ENCODE peak calls at places on chromosomes 1 and 21, in four cellular contexts. D is H1, M is HepG2, H is GM12878. Y is an unnamed sample.

GRCh38 chr1:29903767-29904166 is 667.4 kb downstream of the PTPRU start:
- DNase-seq in D (no peak), M (no peak), H (no peak), Y (no peak)

GRCh38 chr1:179968994-179969919 is 14.6 kb downstream of the CEP350 start:
- DNase-seq in D (no peak), M (no peak), H (no peak), Y (no peak)

GRCh38 chr1:89901957-89902669 is 81.3 kb downstream of the LRRC8D start:
- DNase-seq in D (no peak), M (peak; percentile 84), H (no peak), Y (no peak)

GRCh38 chr1:224300346-224300745 is 29.6 kb downstream of the NVL start:
- DNase-seq in D (no peak), M (no peak), H (no peak), Y (no peak)

GRCh38 chr1:78911956-78912880 is 94.3 kb downstream of the ADGRL4 start:
- DNase-seq in D (no peak), M (no peak), H (no peak), Y (no peak)

GRCh38 chr1:9653783-9654517 is 2.4 kb downstream of the PIK3CD start:
- DNase-seq in D (no peak), M (no peak), H (no peak), Y (no peak)

GRCh38 chr1:7539772-7540175 is 231.3 kb upstream of the VAMP3 start:
- DNase-seq in D (peak; percentile 90), M (no peak), H (no peak), Y (peak; percentile 54)

GRCh38 chr1:108033486-108034081 is 68.6 kb upstream of the VAV3 start:
- DNase-seq in D (no peak), M (peak; percentile 28), H (no peak), Y (no peak)

GRCh38 chr1:52727114-52727586 is 897 bp downstream of the ZYG11B start:
- DNase-seq in D (no peak), M (no peak), H (no peak), Y (no peak)

GRCh38 chr21:32611471-32611997 is 643 bp downstream of the CFAP298 start:
- DNase-seq in D (no peak), M (no peak), H (no peak), Y (no peak)

GRCh38 chr1:34611571-34611970 is 143.3 kb upstream of the GJB5 start:
- DNase-seq in D (no peak), M (no peak), H (no peak), Y (no peak)

GRCh38 chr1:225207791-225208190 is 220.0 kb downstream of the LBR start:
- DNase-seq in D (no peak), M (no peak), H (no peak), Y (no peak)

GRCh38 chr1:68481041-68481440 is 15.8 kb downstream of the DEPDC1 start:
- DNase-seq in D (no peak), M (no peak), H (no peak), Y (no peak)

GRCh38 chr21:38299651-38300050 is 42.9 kb downstream of the KCNJ15 start:
- DNase-seq in D (no peak), M (no peak), H (no peak), Y (no peak)

GRCh38 chr1:42682739-42683529 is 716 bp downstream of the YBX1 start:
- DNase-seq in D (peak; percentile 55), M (peak; percentile 31), H (no peak), Y (no peak)

DNA sequence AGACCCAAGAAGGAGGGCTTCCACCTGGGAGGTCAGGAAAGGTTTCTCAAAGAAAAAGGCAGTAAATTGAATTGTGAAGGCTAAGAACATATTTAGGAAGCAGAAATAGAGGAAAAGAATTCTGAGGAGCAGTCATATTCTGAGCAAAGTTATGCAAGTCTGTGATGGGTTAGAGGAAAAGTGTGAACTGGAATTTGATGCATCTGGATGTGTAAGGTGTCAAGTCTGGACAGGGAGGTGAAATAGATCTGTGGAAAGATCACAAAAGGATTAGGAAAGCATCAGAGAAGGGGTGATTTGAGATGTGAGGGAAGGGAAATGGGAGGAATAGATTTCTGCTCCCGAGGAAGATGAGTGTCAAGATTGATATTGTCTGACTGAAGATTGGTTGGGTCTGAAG is 18.1 kb upstream of the PRDM2 start:
- DNase-seq in D (no peak), M (no peak), H (no peak), Y (no peak)
- H3K4me3 ChIP-seq in D (no peak overlapping the region), M (no peak overlapping the region), H (no peak overlapping the region), Y (no peak overlapping the region)

DNA sequence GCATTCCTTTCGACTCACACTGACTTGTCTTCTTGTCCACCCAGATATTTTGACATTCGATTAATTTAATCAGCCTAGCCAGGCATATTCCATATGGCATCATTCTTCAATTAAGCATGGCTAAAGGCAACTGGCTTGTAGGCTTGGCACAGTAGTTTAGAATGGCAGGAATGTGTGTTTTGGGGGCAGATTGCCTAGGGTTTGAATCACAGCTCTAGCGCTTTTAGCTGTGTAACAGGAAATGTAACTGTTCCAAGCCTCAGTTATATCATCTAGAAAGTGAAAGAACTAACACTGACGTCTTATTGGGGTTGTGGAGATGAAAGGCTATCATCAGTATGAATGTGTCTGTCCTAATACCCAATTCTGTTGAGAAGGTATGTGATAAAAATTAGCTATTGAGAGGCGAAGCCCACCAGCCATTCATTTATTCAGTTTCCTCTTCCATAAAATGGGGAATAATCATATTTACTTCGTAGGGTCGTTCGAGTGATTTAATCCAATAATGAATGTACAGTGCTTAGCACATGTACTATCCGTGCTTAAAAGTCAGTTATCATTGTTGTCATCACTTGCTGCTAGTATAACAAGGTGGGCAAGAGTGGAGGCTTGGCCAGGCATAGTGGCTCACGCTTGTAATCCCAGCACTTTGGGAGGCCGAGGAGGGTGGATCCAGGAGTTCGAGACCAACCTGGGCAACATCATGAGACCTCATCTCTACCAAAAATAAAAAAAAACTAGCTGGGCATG is 41.6 kb upstream of the GRHL3 start:
- DNase-seq in D (no peak), M (no peak), H (peak; percentile 15), Y (no peak)
- TF ChIP-seq SUZ12 in D (no peak), M (no peak), H (no peak), Y (no peak)

GRCh38 chr1:37596182-37596667 is 488 bp upstream of the GNL2 start:
- DNase-seq in D (no peak), M (no peak), H (no peak), Y (no peak)
- H3K4me3 ChIP-seq in D (no peak overlapping the region), M (peak overlapping the region; percentile 20), H (peak overlapping the region; percentile 77), Y (peak overlapping the region; percentile 16)

GRCh38 chr1:6116137-6116536 is 64.0 kb downstream of the CHD5 start:
- DNase-seq in D (no peak), M (no peak), H (no peak), Y (no peak)

GRCh38 chr1:6117064-6117463 is 63.1 kb downstream of the CHD5 start:
- DNase-seq in D (no peak), M (no peak), H (no peak), Y (no peak)

GRCh38 chr1:6121651-6122370 is 58.3 kb downstream of the CHD5 start:
- DNase-seq in D (no peak), M (no peak), H (no peak), Y (no peak)

GRCh38 chr1:6121021-6121421 is 59.1 kb downstream of the CHD5 start:
- DNase-seq in D (no peak), M (no peak), H (no peak), Y (no peak)

DNA sequence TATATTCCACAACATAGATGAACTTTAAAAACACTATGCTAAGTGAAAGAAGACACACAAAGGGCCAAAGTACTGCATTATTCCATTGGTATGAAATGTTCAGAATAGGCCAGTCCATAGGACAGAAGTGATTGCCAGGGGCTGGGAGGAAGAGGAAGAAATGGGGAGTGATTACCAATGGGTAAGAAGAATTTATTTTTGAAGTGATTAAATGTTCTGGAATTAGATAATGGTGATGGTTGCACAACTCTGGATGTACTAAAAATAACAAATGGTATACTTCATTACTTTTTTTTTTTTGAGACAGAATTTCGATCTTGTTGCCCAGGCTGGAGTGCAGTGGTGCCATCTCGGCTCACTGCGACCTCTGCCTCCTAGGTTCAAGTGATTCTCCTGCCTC is 61.7 kb downstream of the CHD5 start:
- DNase-seq in D (no peak), M (no peak), H (no peak), Y (no peak)
- TF ChIP-seq SUZ12 in D (no peak), M (no peak), H (no peak), Y (no peak)

GRCh38 chr1:183281039-183281438 is 95.0 kb downstream of the LAMC2 start:
- DNase-seq in D (no peak), M (no peak), H (no peak), Y (no peak)
- H3K4me3 ChIP-seq in D (no peak overlapping the region), M (no peak overlapping the region), H (no peak overlapping the region), Y (no peak overlapping the region)

DNA sequence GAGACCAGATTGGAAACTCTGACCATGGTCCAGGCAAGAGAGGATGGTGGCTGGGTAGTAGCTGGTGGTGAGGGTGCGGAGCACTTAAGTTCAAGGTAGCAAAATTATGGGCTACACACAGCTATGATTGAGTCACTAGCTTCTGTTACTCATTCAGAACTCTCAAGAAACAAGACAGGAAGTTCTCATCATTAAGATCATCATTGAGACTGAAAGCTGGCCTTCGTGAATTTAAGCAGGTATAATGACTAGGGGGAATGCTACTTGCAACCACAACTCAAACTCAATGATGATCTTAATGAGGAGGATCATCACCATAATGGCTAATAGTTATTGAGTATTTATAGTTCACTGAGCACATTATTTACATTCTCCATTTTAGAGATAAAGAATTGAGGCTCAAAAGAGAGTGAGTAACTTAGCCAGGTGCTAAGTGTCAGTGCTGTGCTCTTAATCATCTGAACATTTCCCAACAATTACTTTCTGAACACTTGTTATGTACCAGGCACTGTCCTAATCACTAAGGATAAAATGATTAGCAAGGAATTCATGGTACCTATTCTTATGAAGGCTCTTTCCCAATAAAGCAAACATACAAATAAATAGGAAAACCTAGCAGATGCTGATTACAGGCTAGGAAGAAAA is 286.3 kb upstream of the C1orf105 start:
- DNase-seq in D (no peak), M (no peak), H (peak; percentile 54), Y (no peak)
- TF ChIP-seq SUZ12 in D (no peak), M (no peak), H (no peak), Y (no peak)

GRCh38 chr1:240784776-240785175 is 172.8 kb upstream of the GREM2 start:
- DNase-seq in D (no peak), M (no peak), H (no peak), Y (no peak)
- H3K4me3 ChIP-seq in D (no peak overlapping the region), M (no peak overlapping the region), H (no peak overlapping the region), Y (no peak overlapping the region)

GRCh38 chr21:41631564-41632461 is 123.9 kb upstream of the TMPRSS2 start:
- DNase-seq in D (no peak), M (no peak), H (no peak), Y (no peak)
- TF ChIP-seq SUZ12 in D (no peak), M (no peak), H (no peak), Y (no peak)

GRCh38 chr1:33433509-33434362 is 2.8 kb upstream of the PHC2 start:
- DNase-seq in D (no peak), M (peak; percentile 75), H (no peak), Y (no peak)

GRCh38 chr1:33435096-33435820 is 4.4 kb upstream of the PHC2 start:
- DNase-seq in D (no peak), M (no peak), H (no peak), Y (no peak)

GRCh38 chr1:33430751-33431593 is at the start of gene PHC2:
- DNase-seq in D (peak; percentile 97), M (peak; percentile 91), H (peak; percentile 55), Y (peak; percentile 98)

GRCh38 chr1:33436557-33437296 is 5.8 kb upstream of the PHC2 start:
- DNase-seq in D (no peak), M (no peak), H (no peak), Y (no peak)

GRCh38 chr1:33434363-33434750 is 3.5 kb upstream of the PHC2 start:
- DNase-seq in D (no peak), M (no peak), H (no peak), Y (no peak)
- H3K4me3 ChIP-seq in D (no peak overlapping the region), M (no peak overlapping the region), H (no peak overlapping the region), Y (no peak overlapping the region)